ENCODE peak calls at places on chromosomes 13 and 19, in ten cellular contexts. One of them, this sample, is unnamed.
A peak's percentile ranks its signal among the peaks of the same experiment; 100 is the strongest.

GRCh38 chr13:32846556-32846955 is 169.7 kb upstream of the KL start:
- DNase-seq in astrocyte of the spinal cord: no peak
- DNase-seq in thoracic aorta: no peak
- DNase-seq in kidney: no peak
- DNase-seq in Calu3: no peak
- DNase-seq in foreskin keratinocyte: no peak
- DNase-seq in PC-9: no peak
- DNase-seq in glutamatergic neuron: no peak
- DNase-seq in choroid plexus epithelial cell: no peak
- DNase-seq in omental fat pad: no peak
- DNase-seq in this sample: no peak

GRCh38 chr19:33219261-33219812 is 6.3 kb downstream of the SLC7A10 start:
- DNase-seq in astrocyte of the spinal cord: peak; percentile 76
- DNase-seq in thoracic aorta: no peak
- DNase-seq in kidney: no peak
- DNase-seq in Calu3: peak; percentile 83
- DNase-seq in foreskin keratinocyte: no peak
- DNase-seq in PC-9: no peak
- DNase-seq in glutamatergic neuron: no peak
- DNase-seq in choroid plexus epithelial cell: peak; percentile 24
- DNase-seq in omental fat pad: no peak
- DNase-seq in this sample: no peak

GRCh38 chr19:50573741-50574461 is 5.7 kb upstream of the LRRC4B start:
- DNase-seq in astrocyte of the spinal cord: no peak
- DNase-seq in thoracic aorta: no peak
- DNase-seq in kidney: peak; percentile 18
- DNase-seq in Calu3: no peak
- DNase-seq in foreskin keratinocyte: no peak
- DNase-seq in PC-9: no peak
- DNase-seq in glutamatergic neuron: no peak
- DNase-seq in choroid plexus epithelial cell: no peak
- DNase-seq in omental fat pad: no peak
- DNase-seq in this sample: no peak

GRCh38 chr19:50510121-50510670 is 795 bp downstream of the JOSD2 start:
- DNase-seq in astrocyte of the spinal cord: peak; percentile 13
- DNase-seq in thoracic aorta: no peak
- DNase-seq in kidney: peak; percentile 81
- DNase-seq in Calu3: no peak
- DNase-seq in foreskin keratinocyte: no peak
- DNase-seq in PC-9: no peak
- DNase-seq in glutamatergic neuron: peak; percentile 47
- DNase-seq in choroid plexus epithelial cell: peak; percentile 13
- DNase-seq in omental fat pad: no peak
- DNase-seq in this sample: no peak

GRCh38 chr19:55116232-55117062 is 990 bp downstream of the PPP1R12C start:
- DNase-seq in astrocyte of the spinal cord: peak; percentile 45
- DNase-seq in thoracic aorta: no peak
- DNase-seq in kidney: peak; percentile 90
- DNase-seq in Calu3: peak; percentile 28
- DNase-seq in foreskin keratinocyte: no peak
- DNase-seq in PC-9: peak; percentile 29
- DNase-seq in glutamatergic neuron: peak; percentile 57
- DNase-seq in choroid plexus epithelial cell: peak; percentile 74
- DNase-seq in omental fat pad: peak; percentile 40
- DNase-seq in this sample: no peak

GRCh38 chr13:111548301-111548700 is 227.9 kb downstream of the TEX29 start:
- DNase-seq in astrocyte of the spinal cord: no peak
- DNase-seq in thoracic aorta: no peak
- DNase-seq in kidney: no peak
- DNase-seq in Calu3: no peak
- DNase-seq in foreskin keratinocyte: no peak
- DNase-seq in PC-9: no peak
- DNase-seq in glutamatergic neuron: no peak
- DNase-seq in choroid plexus epithelial cell: no peak
- DNase-seq in omental fat pad: no peak
- DNase-seq in this sample: no peak

GRCh38 chr13:26964278-26965057 is 203.9 kb upstream of the GPR12 start:
- DNase-seq in astrocyte of the spinal cord: no peak
- DNase-seq in thoracic aorta: no peak
- DNase-seq in kidney: no peak
- DNase-seq in Calu3: peak; percentile 42
- DNase-seq in foreskin keratinocyte: no peak
- DNase-seq in PC-9: peak; percentile 23
- DNase-seq in glutamatergic neuron: no peak
- DNase-seq in choroid plexus epithelial cell: peak; percentile 30
- DNase-seq in omental fat pad: no peak
- DNase-seq in this sample: no peak

GRCh38 chr19:811511-812048 is 10.2 kb downstream of the PLPPR3 start:
- DNase-seq in astrocyte of the spinal cord: no peak
- DNase-seq in thoracic aorta: no peak
- DNase-seq in kidney: no peak
- DNase-seq in Calu3: no peak
- DNase-seq in foreskin keratinocyte: no peak
- DNase-seq in PC-9: no peak
- DNase-seq in glutamatergic neuron: no peak
- DNase-seq in choroid plexus epithelial cell: no peak
- DNase-seq in omental fat pad: no peak
- DNase-seq in this sample: no peak

GRCh38 chr19:4660181-4660791 is 9.9 kb downstream of the MYDGF start:
- DNase-seq in astrocyte of the spinal cord: no peak
- DNase-seq in thoracic aorta: no peak
- DNase-seq in kidney: no peak
- DNase-seq in Calu3: peak; percentile 45
- DNase-seq in foreskin keratinocyte: no peak
- DNase-seq in PC-9: peak; percentile 33
- DNase-seq in glutamatergic neuron: peak; percentile 55
- DNase-seq in choroid plexus epithelial cell: no peak
- DNase-seq in omental fat pad: no peak
- DNase-seq in this sample: peak; percentile 50

GRCh38 chr13:87999791-88000190 is 328.6 kb downstream of the SLITRK5 start:
- DNase-seq in astrocyte of the spinal cord: no peak
- DNase-seq in thoracic aorta: no peak
- DNase-seq in kidney: no peak
- DNase-seq in Calu3: no peak
- DNase-seq in foreskin keratinocyte: no peak
- DNase-seq in PC-9: no peak
- DNase-seq in glutamatergic neuron: no peak
- DNase-seq in choroid plexus epithelial cell: peak; percentile 27
- DNase-seq in omental fat pad: no peak
- DNase-seq in this sample: no peak

GRCh38 chr13:107450931-107451330 is 764.4 kb downstream of the LIG4 start:
- DNase-seq in astrocyte of the spinal cord: peak; percentile 99
- DNase-seq in thoracic aorta: peak; percentile 16
- DNase-seq in kidney: peak; percentile 60
- DNase-seq in Calu3: no peak
- DNase-seq in foreskin keratinocyte: no peak
- DNase-seq in PC-9: no peak
- DNase-seq in glutamatergic neuron: no peak
- DNase-seq in choroid plexus epithelial cell: peak; percentile 99
- DNase-seq in omental fat pad: no peak
- DNase-seq in this sample: no peak

DNA sequence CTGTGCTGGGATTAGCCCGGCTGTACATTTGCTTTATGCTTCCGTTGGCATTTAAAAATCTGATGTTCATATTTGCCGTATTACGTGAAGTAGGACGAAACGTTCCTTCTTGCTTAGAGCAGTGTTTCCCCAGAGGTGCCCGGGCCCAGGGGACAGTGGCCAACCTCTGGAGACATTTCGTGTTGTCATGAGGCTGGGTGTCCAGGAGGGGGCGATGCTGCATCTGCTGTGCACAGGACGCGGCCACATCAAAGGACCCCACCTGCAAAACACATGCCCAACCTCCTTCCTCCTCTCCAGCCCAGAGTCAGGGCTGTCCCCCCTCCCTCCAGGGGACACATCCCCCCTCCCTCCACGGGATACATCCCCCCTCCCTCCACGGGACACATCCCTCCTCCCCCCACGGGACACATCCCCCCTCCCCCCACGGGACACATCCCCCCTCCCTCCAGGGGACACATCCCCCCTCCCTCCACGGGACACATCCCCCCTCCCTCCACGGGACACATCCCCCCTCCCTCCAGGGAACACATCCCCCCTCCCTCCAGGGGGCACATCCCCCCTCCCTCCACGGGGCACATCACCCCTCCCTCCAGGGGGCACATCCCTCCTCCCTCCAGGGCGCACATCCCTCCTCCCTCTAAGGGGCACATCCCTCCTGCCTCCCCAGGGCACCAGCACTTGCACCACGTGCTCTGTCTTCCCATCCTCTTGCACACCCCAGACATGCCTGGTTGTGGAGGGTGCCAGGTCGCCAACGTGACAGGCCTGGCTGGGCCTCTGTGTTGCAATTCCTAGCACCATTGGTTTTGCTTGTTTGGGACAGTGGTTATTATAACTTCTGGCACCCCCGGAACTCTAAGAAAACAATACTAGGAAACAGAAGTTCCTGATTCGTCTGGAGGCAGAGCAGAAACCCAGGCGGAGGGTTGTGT is 46.7 kb downstream of the GAS6 start:
- DNase-seq in astrocyte of the spinal cord: peak; percentile 75
- DNase-seq in thoracic aorta: peak; percentile 89
- DNase-seq in kidney: peak; percentile 94
- DNase-seq in Calu3: peak; percentile 67
- DNase-seq in foreskin keratinocyte: no peak
- DNase-seq in PC-9: peak; percentile 83
- DNase-seq in glutamatergic neuron: peak; percentile 77
- DNase-seq in choroid plexus epithelial cell: peak; percentile 89
- DNase-seq in omental fat pad: peak; percentile 87
- DNase-seq in this sample: peak; percentile 88
- TF ChIP-seq CTCF in astrocyte of the spinal cord: peak; percentile 78
- TF ChIP-seq CTCF in thoracic aorta: peak; percentile 90
- TF ChIP-seq CTCF in kidney: peak; percentile 77
- TF ChIP-seq CTCF in Calu3: peak; percentile 29
- TF ChIP-seq CTCF in foreskin keratinocyte: peak; percentile 88
- TF ChIP-seq CTCF in PC-9: peak; percentile 92
- TF ChIP-seq CTCF in glutamatergic neuron: peak; percentile 80
- TF ChIP-seq CTCF in choroid plexus epithelial cell: peak; percentile 90
- TF ChIP-seq CTCF in omental fat pad: peak; percentile 49
- TF ChIP-seq CTCF in this sample: peak; percentile 75

GRCh38 chr13:48400820-48401219 is 12.1 kb downstream of the LPAR6 start:
- DNase-seq in astrocyte of the spinal cord: peak; percentile 79
- DNase-seq in thoracic aorta: no peak
- DNase-seq in kidney: no peak
- DNase-seq in Calu3: no peak
- DNase-seq in foreskin keratinocyte: peak; percentile 84
- DNase-seq in PC-9: no peak
- DNase-seq in glutamatergic neuron: no peak
- DNase-seq in choroid plexus epithelial cell: peak; percentile 90
- DNase-seq in omental fat pad: no peak
- DNase-seq in this sample: no peak
- TF ChIP-seq CTCF in astrocyte of the spinal cord: no peak
- TF ChIP-seq CTCF in thoracic aorta: no peak
- TF ChIP-seq CTCF in kidney: no peak
- TF ChIP-seq CTCF in Calu3: no peak
- TF ChIP-seq CTCF in foreskin keratinocyte: peak; percentile 48
- TF ChIP-seq CTCF in PC-9: no peak
- TF ChIP-seq CTCF in glutamatergic neuron: no peak
- TF ChIP-seq CTCF in choroid plexus epithelial cell: no peak
- TF ChIP-seq CTCF in omental fat pad: no peak
- TF ChIP-seq CTCF in this sample: no peak

DNA sequence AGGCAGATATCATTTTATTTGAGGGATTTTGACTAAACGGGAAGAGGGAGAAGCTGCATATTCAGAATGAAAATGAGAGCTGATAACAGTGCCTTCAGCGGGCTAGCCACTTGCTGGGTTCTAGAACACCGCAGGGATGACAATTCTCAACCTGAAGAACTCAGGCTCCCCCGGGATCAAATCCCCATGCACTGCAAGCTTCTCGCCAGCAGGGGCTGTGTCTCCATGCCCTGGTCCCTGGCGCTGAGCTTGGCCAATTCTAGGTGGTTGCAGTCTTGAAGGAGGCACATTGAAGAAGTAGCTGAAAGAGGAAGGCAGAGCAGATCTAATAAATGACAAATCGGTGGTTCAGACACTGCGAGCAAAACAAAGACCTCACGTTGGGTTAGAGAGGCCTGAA is 128.7 kb downstream of the UQCRFS1 start:
- DNase-seq in astrocyte of the spinal cord: no peak
- DNase-seq in thoracic aorta: no peak
- DNase-seq in kidney: no peak
- DNase-seq in Calu3: peak; percentile 54
- DNase-seq in foreskin keratinocyte: no peak
- DNase-seq in PC-9: no peak
- DNase-seq in glutamatergic neuron: peak; percentile 51
- DNase-seq in choroid plexus epithelial cell: no peak
- DNase-seq in omental fat pad: no peak
- DNase-seq in this sample: peak; percentile 50
- TF ChIP-seq CTCF in astrocyte of the spinal cord: no peak
- TF ChIP-seq CTCF in thoracic aorta: no peak
- TF ChIP-seq CTCF in kidney: peak; percentile 34
- TF ChIP-seq CTCF in Calu3: peak; percentile 51
- TF ChIP-seq CTCF in foreskin keratinocyte: no peak
- TF ChIP-seq CTCF in PC-9: peak; percentile 60
- TF ChIP-seq CTCF in glutamatergic neuron: peak; percentile 64
- TF ChIP-seq CTCF in choroid plexus epithelial cell: no peak
- TF ChIP-seq CTCF in omental fat pad: no peak
- TF ChIP-seq CTCF in this sample: peak; percentile 61

GRCh38 chr13:35789335-35790166 is 313.1 kb upstream of the MAB21L1 start:
- DNase-seq in astrocyte of the spinal cord: peak; percentile 64
- DNase-seq in thoracic aorta: no peak
- DNase-seq in kidney: no peak
- DNase-seq in Calu3: no peak
- DNase-seq in foreskin keratinocyte: no peak
- DNase-seq in PC-9: no peak
- DNase-seq in glutamatergic neuron: no peak
- DNase-seq in choroid plexus epithelial cell: peak; percentile 79
- DNase-seq in omental fat pad: no peak
- DNase-seq in this sample: no peak
- TF ChIP-seq CTCF in astrocyte of the spinal cord: peak; percentile 48
- TF ChIP-seq CTCF in thoracic aorta: peak; percentile 33
- TF ChIP-seq CTCF in kidney: peak; percentile 37
- TF ChIP-seq CTCF in Calu3: no peak
- TF ChIP-seq CTCF in foreskin keratinocyte: peak; percentile 66
- TF ChIP-seq CTCF in PC-9: peak; percentile 77
- TF ChIP-seq CTCF in glutamatergic neuron: peak; percentile 64
- TF ChIP-seq CTCF in choroid plexus epithelial cell: peak; percentile 63
- TF ChIP-seq CTCF in omental fat pad: no peak
- TF ChIP-seq CTCF in this sample: no peak

This sample was measured in endothelial cell.